ENCODE peak calls at places on chromosomes 16 and 17, in four cellular contexts. One of them, this sample, is unnamed.

GRCh38 chr17:9028171-9028570 is 6.9 kb downstream of the NTN1 start:
- DNase-seq in M059J: no peak
- DNase-seq in ELF-1: peak
- DNase-seq in A172: no peak
- DNase-seq in this sample: no peak

GRCh38 chr16:67184453-67185002 is 765 bp upstream of the MATCAP1 start:
- DNase-seq in M059J: no peak
- DNase-seq in ELF-1: no peak
- DNase-seq in A172: no peak
- DNase-seq in this sample: no peak

GRCh38 chr16:4846503-4846900 is 586 bp downstream of the GLYR1 start:
- DNase-seq in M059J: peak
- DNase-seq in ELF-1: peak
- DNase-seq in A172: peak
- DNase-seq in this sample: peak

GRCh38 chr16:30033270-30033669 is 2.2 kb upstream of the TLCD3B start:
- DNase-seq in M059J: peak
- DNase-seq in ELF-1: no peak
- DNase-seq in A172: no peak
- DNase-seq in this sample: no peak

GRCh38 chr16:8931864-8932263 is 31.8 kb downstream of the USP7 start:
- DNase-seq in M059J: peak
- DNase-seq in ELF-1: peak
- DNase-seq in A172: peak
- DNase-seq in this sample: peak

GRCh38 chr17:750431-751037 is 1.5 kb downstream of the GEMIN4 start:
- DNase-seq in M059J: no peak
- DNase-seq in ELF-1: no peak
- DNase-seq in A172: no peak
- DNase-seq in this sample: no peak

GRCh38 chr17:59510611-59511010 is 54.8 kb upstream of the DHX40 start:
- DNase-seq in M059J: no peak
- DNase-seq in ELF-1: no peak
- DNase-seq in A172: no peak
- DNase-seq in this sample: no peak

GRCh38 chr17:79808763-79809529 is 12.1 kb upstream of the CBX8 start:
- DNase-seq in M059J: peak
- DNase-seq in ELF-1: peak
- DNase-seq in A172: peak
- DNase-seq in this sample: peak

GRCh38 chr17:8832711-8833352 is 33.7 kb upstream of the MFSD6L start:
- DNase-seq in M059J: no peak
- DNase-seq in ELF-1: peak
- DNase-seq in A172: no peak
- DNase-seq in this sample: peak

GRCh38 chr16:28166394-28167208 is 45.2 kb downstream of the XPO6 start:
- DNase-seq in M059J: peak
- DNase-seq in ELF-1: no peak
- DNase-seq in A172: peak
- DNase-seq in this sample: no peak

GRCh38 chr17:52227926-52228325 is 69.4 kb upstream of the CA10 start:
- DNase-seq in M059J: no peak
- DNase-seq in ELF-1: no peak
- DNase-seq in A172: no peak
- DNase-seq in this sample: no peak

GRCh38 chr17:15744885-15745284 is 12.8 kb downstream of the TBC1D26 start:
- DNase-seq in M059J: peak
- DNase-seq in ELF-1: peak
- DNase-seq in A172: peak
- DNase-seq in this sample: peak

GRCh38 chr16:87144232-87144631 is 173.0 kb downstream of the C16orf95 start:
- DNase-seq in M059J: no peak
- DNase-seq in ELF-1: no peak
- DNase-seq in A172: no peak
- DNase-seq in this sample: no peak

GRCh38 chr17:69608808-69609494 is 194.5 kb downstream of the MAP2K6 start:
- DNase-seq in M059J: peak
- DNase-seq in ELF-1: no peak
- DNase-seq in A172: peak
- DNase-seq in this sample: no peak

GRCh38 chr17:62963296-62963695 is 2.7 kb upstream of the TANC2 start:
- DNase-seq in M059J: peak
- DNase-seq in ELF-1: no peak
- DNase-seq in A172: peak
- DNase-seq in this sample: no peak

GRCh38 chr17:41428591-41429326 is 4.4 kb upstream of the KRT37 start:
- DNase-seq in M059J: peak
- DNase-seq in ELF-1: peak
- DNase-seq in A172: peak
- DNase-seq in this sample: no peak

GRCh38 chr17:49210158-49211029 is at the start of the genes ABI3 and GNGT2:
- DNase-seq in M059J: no peak
- DNase-seq in ELF-1: no peak
- DNase-seq in A172: peak
- DNase-seq in this sample: peak

GRCh38 chr16:1870365-1871082 is 1.4 kb downstream of the MEIOB start:
- DNase-seq in M059J: peak
- DNase-seq in ELF-1: no peak
- DNase-seq in A172: peak
- DNase-seq in this sample: no peak

GRCh38 chr17:81685108-81685507 is 1.3 kb downstream of the HGS start:
- DNase-seq in M059J: peak
- DNase-seq in ELF-1: no peak
- DNase-seq in A172: peak
- DNase-seq in this sample: no peak

GRCh38 chr17:50642722-50643656 is 8.3 kb downstream of the ABCC3 start:
- DNase-seq in M059J: peak
- DNase-seq in ELF-1: no peak
- DNase-seq in A172: no peak
- DNase-seq in this sample: no peak

This sample was measured in left kidney.